ENCODE peak calls at places on chromosomes 12 and 14, in five cellular contexts. One of them, this sample, is unnamed.

GRCh38 chr14:65026526-65026925 is 39.8 kb downstream of the FNTB start:
- DNase-seq in cardiac fibroblast: no peak
- DNase-seq in NCI-H1417: no peak
- DNase-seq in transverse colon: no peak
- DNase-seq in GM12892: no peak
- DNase-seq in this sample: no peak

GRCh38 chr14:89137514-89138163 is 279.4 kb downstream of the FOXN3 start:
- DNase-seq in cardiac fibroblast: peak
- DNase-seq in NCI-H1417: no peak
- DNase-seq in transverse colon: no peak
- DNase-seq in GM12892: no peak
- DNase-seq in this sample: no peak

GRCh38 chr12:20596036-20596435 is 99.1 kb upstream of the SLCO1C1 start:
- DNase-seq in cardiac fibroblast: peak
- DNase-seq in NCI-H1417: peak
- DNase-seq in transverse colon: no peak
- DNase-seq in GM12892: no peak
- DNase-seq in this sample: peak

GRCh38 chr14:53432378-53432802 is 279.3 kb upstream of the DDHD1 start:
- DNase-seq in cardiac fibroblast: peak
- DNase-seq in NCI-H1417: peak
- DNase-seq in transverse colon: no peak
- DNase-seq in GM12892: peak
- DNase-seq in this sample: peak

GRCh38 chr12:120010661-120011230 is 21.7 kb downstream of the BICDL1 start:
- DNase-seq in cardiac fibroblast: no peak
- DNase-seq in NCI-H1417: no peak
- DNase-seq in transverse colon: no peak
- DNase-seq in GM12892: no peak
- DNase-seq in this sample: no peak

GRCh38 chr14:76446486-76446885 is 70.5 kb downstream of the ESRRB start:
- DNase-seq in cardiac fibroblast: no peak
- DNase-seq in NCI-H1417: no peak
- DNase-seq in transverse colon: no peak
- DNase-seq in GM12892: no peak
- DNase-seq in this sample: no peak

GRCh38 chr12:30753233-30753632 is 1.5 kb downstream of the CAPRIN2 start:
- DNase-seq in cardiac fibroblast: peak
- DNase-seq in NCI-H1417: peak
- DNase-seq in transverse colon: no peak
- DNase-seq in GM12892: no peak
- DNase-seq in this sample: peak

GRCh38 chr14:72519543-72519942 is 374.4 kb downstream of the DPF3 start:
- DNase-seq in cardiac fibroblast: no peak
- DNase-seq in NCI-H1417: no peak
- DNase-seq in transverse colon: no peak
- DNase-seq in GM12892: no peak
- DNase-seq in this sample: no peak

GRCh38 chr14:98953544-98954346 is 318.3 kb downstream of the BCL11B start:
- DNase-seq in cardiac fibroblast: peak
- DNase-seq in NCI-H1417: no peak
- DNase-seq in transverse colon: peak
- DNase-seq in GM12892: no peak
- DNase-seq in this sample: no peak

GRCh38 chr12:90940872-90941499 is 14.0 kb downstream of the CCER1 start:
- DNase-seq in cardiac fibroblast: peak
- DNase-seq in NCI-H1417: peak
- DNase-seq in transverse colon: no peak
- DNase-seq in GM12892: no peak
- DNase-seq in this sample: peak

GRCh38 chr12:51788876-51789275 is 59.6 kb downstream of the FIGNL2 start:
- DNase-seq in cardiac fibroblast: peak
- DNase-seq in NCI-H1417: no peak
- DNase-seq in transverse colon: no peak
- DNase-seq in GM12892: no peak
- DNase-seq in this sample: no peak

GRCh38 chr12:77325505-77325904 is 260.1 kb upstream of the E2F7 start:
- DNase-seq in cardiac fibroblast: no peak
- DNase-seq in NCI-H1417: peak
- DNase-seq in transverse colon: no peak
- DNase-seq in GM12892: peak
- DNase-seq in this sample: no peak

GRCh38 chr12:112971248-112971647 is 7.1 kb upstream of the OAS2 start:
- DNase-seq in cardiac fibroblast: peak
- DNase-seq in NCI-H1417: no peak
- DNase-seq in transverse colon: no peak
- DNase-seq in GM12892: no peak
- DNase-seq in this sample: peak

GRCh38 chr12:67161322-67161918 is 107.7 kb upstream of the CAND1 start:
- DNase-seq in cardiac fibroblast: peak
- DNase-seq in NCI-H1417: peak
- DNase-seq in transverse colon: peak
- DNase-seq in GM12892: peak
- DNase-seq in this sample: peak

GRCh38 chr12:47121146-47121545 is 41.4 kb upstream of the AMIGO2 start:
- DNase-seq in cardiac fibroblast: peak
- DNase-seq in NCI-H1417: no peak
- DNase-seq in transverse colon: no peak
- DNase-seq in GM12892: no peak
- DNase-seq in this sample: no peak

GRCh38 chr12:41769810-41770209 is 374.9 kb downstream of the GXYLT1 start:
- DNase-seq in cardiac fibroblast: no peak
- DNase-seq in NCI-H1417: no peak
- DNase-seq in transverse colon: no peak
- DNase-seq in GM12892: no peak
- DNase-seq in this sample: no peak

GRCh38 chr14:73759183-73759713 is 45.1 kb upstream of the PNMA1 start:
- DNase-seq in cardiac fibroblast: peak
- DNase-seq in NCI-H1417: peak
- DNase-seq in transverse colon: peak
- DNase-seq in GM12892: no peak
- DNase-seq in this sample: no peak

GRCh38 chr12:78120866-78121590 is 290.3 kb downstream of the NAV3 start:
- DNase-seq in cardiac fibroblast: peak
- DNase-seq in NCI-H1417: no peak
- DNase-seq in transverse colon: no peak
- DNase-seq in GM12892: no peak
- DNase-seq in this sample: peak

GRCh38 chr14:69845787-69846186 is 33.4 kb upstream of the SMOC1 start:
- DNase-seq in cardiac fibroblast: no peak
- DNase-seq in NCI-H1417: peak
- DNase-seq in transverse colon: no peak
- DNase-seq in GM12892: no peak
- DNase-seq in this sample: no peak

GRCh38 chr12:33560653-33561208 is 121.1 kb upstream of the SYT10 start:
- DNase-seq in cardiac fibroblast: no peak
- DNase-seq in NCI-H1417: no peak
- DNase-seq in transverse colon: no peak
- DNase-seq in GM12892: no peak
- DNase-seq in this sample: no peak